ENCODE peak calls at places on chromosomes 7 and 10, in nine cellular contexts. M is AG04449; H is naive thymus-derived CD8-positive, alpha-beta T cell; Y is head of caudate nucleus; E is GM20000; F is kidney epithelial cell; S is GDM1; P is RPMI8226; C is AG10803. O is an unnamed sample.

GRCh38 chr7:43583424-43584199 is 704 bp downstream of the STK17A start:
- DNase-seq in E (no peak), H (peak), P (peak), F (no peak), S (peak), C (peak), M (no peak), Y (peak), O (peak)

GRCh38 chr10:129851941-129852650 is 112.0 kb downstream of the EBF3 start:
- DNase-seq in H (no peak), P (no peak), M (no peak), F (peak), E (no peak), S (no peak), Y (no peak), C (no peak), O (no peak)

GRCh38 chr10:31760674-31761081 is 168.0 kb downstream of the ARHGAP12 start:
- DNase-seq in S (no peak), C (no peak), Y (no peak), M (no peak), F (no peak), P (no peak), H (no peak), E (no peak), O (no peak)

GRCh38 chr7:1567893-1568292 is 1.9 kb downstream of the PSMG3 start:
- DNase-seq in F (peak), M (no peak), E (no peak), Y (no peak), C (peak), S (no peak), P (no peak), H (no peak), O (no peak)

GRCh38 chr7:128410092-128410665 is 397 bp upstream of the IMPDH1 start:
- DNase-seq in S (peak), C (peak), P (peak), H (peak), M (no peak), E (peak), Y (peak), F (no peak), O (peak)

GRCh38 chr7:884191-885003 is 8.0 kb downstream of the GET4 start:
- DNase-seq in P (no peak), S (no peak), F (no peak), E (no peak), H (no peak), C (no peak), M (no peak), Y (peak), O (no peak)

GRCh38 chr7:33832326-33832725 is 73.0 kb upstream of the BMPER start:
- DNase-seq in Y (no peak), C (peak), S (no peak), M (no peak), H (no peak), P (no peak), F (no peak), E (no peak), O (no peak)

GRCh38 chr10:133274751-133275682 is 1.7 kb downstream of the ADAM8 start:
- DNase-seq in F (no peak), Y (no peak), P (peak), E (peak), S (peak), C (no peak), H (peak), M (no peak), O (peak)

GRCh38 chr7:21579341-21580072 is 36.7 kb downstream of the DNAH11 start:
- DNase-seq in M (no peak), S (no peak), C (no peak), E (no peak), P (no peak), F (no peak), Y (no peak), H (no peak), O (no peak)

GRCh38 chr7:39432368-39432767 is 133.8 kb upstream of the YAE1 start:
- DNase-seq in E (no peak), H (no peak), M (no peak), Y (no peak), P (no peak), S (no peak), F (no peak), C (no peak), O (no peak)

GRCh38 chr10:101848894-101849351 is 5.3 kb upstream of the KCNIP2 start:
- DNase-seq in P (no peak), Y (no peak), F (no peak), H (no peak), M (no peak), S (peak), C (no peak), E (peak), O (peak)

GRCh38 chr7:113289140-113289740 is 170.9 kb upstream of the SMIM30 start:
- DNase-seq in Y (peak), F (no peak), H (no peak), C (peak), M (no peak), P (peak), S (peak), E (peak), O (peak)

GRCh38 chr7:94280836-94281235 is 113.9 kb upstream of the COL1A2 start:
- DNase-seq in F (no peak), Y (no peak), C (no peak), P (no peak), S (no peak), M (no peak), E (no peak), H (no peak), O (no peak)

GRCh38 chr7:576524-577277 is 57.1 kb upstream of the PDGFA start:
- DNase-seq in P (no peak), C (no peak), F (no peak), E (no peak), S (no peak), Y (no peak), M (no peak), H (no peak), O (no peak)

GRCh38 chr10:123009105-123009805 is 449 bp downstream of the ACADSB start:
- DNase-seq in E (peak), M (no peak), Y (peak), S (no peak), P (peak), F (no peak), H (peak), C (no peak), O (no peak)

GRCh38 chr10:103276251-103276936 is 544 bp upstream of the INA start:
- DNase-seq in P (no peak), S (no peak), F (no peak), E (peak), M (no peak), H (no peak), C (no peak), Y (no peak), O (no peak)

GRCh38 chr7:87435546-87435945 is 39.9 kb downstream of the ABCB4 start:
- DNase-seq in M (no peak), H (no peak), S (no peak), F (peak), Y (no peak), E (no peak), P (no peak), C (peak), O (no peak)

GRCh38 chr10:127195571-127196226 is 692 bp downstream of the INSYN2A start:
- DNase-seq in H (no peak), C (peak), P (no peak), S (no peak), Y (peak), M (no peak), F (no peak), E (peak), O (no peak)

GRCh38 chr7:74206589-74207120 is 3.2 kb upstream of the LAT2 start:
- DNase-seq in M (no peak), E (peak), Y (peak), C (peak), F (no peak), H (peak), S (peak), P (peak), O (peak)

GRCh38 chr7:108503112-108504026 is 22.6 kb downstream of the PNPLA8 start:
- DNase-seq in C (peak), F (no peak), P (no peak), M (no peak), E (peak), Y (no peak), H (no peak), S (no peak), O (no peak)

GRCh38 chr10:110500515-110500905 is 2.8 kb downstream of the DUSP5 start:
- DNase-seq in P (peak), E (no peak), F (no peak), Y (no peak), M (no peak), S (no peak), C (peak), H (no peak), O (no peak)

GRCh38 chr10:9285698-9286097 is 1231.2 kb downstream of the GATA3 start:
- DNase-seq in C (no peak), H (no peak), F (no peak), S (no peak), M (no peak), Y (no peak), P (no peak), E (no peak), O (peak)